ENCODE peak calls at places on chromosomes 3 and 15, in seven cellular contexts. L, M, V, C, Y, F and X are unnamed samples.

GRCh38 chr3:56985460-56986327 is 74.8 kb upstream of the SPATA12 start:
- DNase-seq in L (no peak), M (no peak), V (no peak), C (no peak), Y (no peak), F (no peak), X (no peak)

GRCh38 chr15:40823572-40824343 is 4.8 kb downstream of the PPP1R14D start:
- DNase-seq in L (no peak), M (no peak), V (no peak), C (peak), Y (peak), F (no peak), X (no peak)

GRCh38 chr15:56968821-56969220 is 50.4 kb downstream of the TCF12 start:
- DNase-seq in L (no peak), M (no peak), V (no peak), C (peak), Y (no peak), F (no peak), X (no peak)

GRCh38 chr3:177111541-177111949 is 85.7 kb downstream of the TBL1XR1 start:
- DNase-seq in L (no peak), M (no peak), V (no peak), C (no peak), Y (no peak), F (no peak), X (no peak)

GRCh38 chr3:141366285-141367037 is 1.8 kb upstream of the ZBTB38 start:
- DNase-seq in L (no peak), M (no peak), V (peak), C (no peak), Y (peak), F (no peak), X (no peak)

GRCh38 chr3:197305854-197306253 is 7.4 kb upstream of the DLG1 start:
- DNase-seq in L (no peak), M (no peak), V (peak), C (no peak), Y (peak), F (no peak), X (no peak)

GRCh38 chr15:76829939-76830338 is 75.2 kb downstream of the SCAPER start:
- DNase-seq in L (no peak), M (no peak), V (no peak), C (no peak), Y (no peak), F (no peak), X (no peak)

GRCh38 chr15:58185439-58185838 is 47.3 kb downstream of the AQP9 start:
- DNase-seq in L (no peak), M (no peak), V (no peak), C (no peak), Y (no peak), F (no peak), X (no peak)

GRCh38 chr3:143525408-143525807 is 322.9 kb downstream of the SLC9A9 start:
- DNase-seq in L (no peak), M (no peak), V (peak), C (no peak), Y (no peak), F (no peak), X (no peak)

GRCh38 chr3:167736264-167736787 is 805 bp downstream of the SERPINI1 start:
- DNase-seq in L (no peak), M (no peak), V (no peak), C (peak), Y (no peak), F (no peak), X (no peak)

GRCh38 chr15:62618432-62618831 is 424.1 kb upstream of the TPM1 start:
- DNase-seq in L (no peak), M (no peak), V (peak), C (no peak), Y (peak), F (no peak), X (no peak)

GRCh38 chr3:15633766-15634588 is 32.4 kb downstream of the BTD start:
- DNase-seq in L (no peak), M (no peak), V (no peak), C (no peak), Y (peak), F (no peak), X (no peak)

GRCh38 chr3:114892117-114892870 is 254.8 kb downstream of the ZBTB20 start:
- DNase-seq in L (peak), M (no peak), V (no peak), C (peak), Y (no peak), F (no peak), X (peak)

GRCh38 chr15:46034755-46035154 is 399.9 kb downstream of the SQOR start:
- DNase-seq in L (no peak), M (no peak), V (no peak), C (no peak), Y (no peak), F (no peak), X (no peak)

GRCh38 chr15:41878355-41878699 is 15.5 kb downstream of the SPTBN5 start:
- DNase-seq in L (no peak), M (no peak), V (no peak), C (no peak), Y (no peak), F (no peak), X (no peak)

GRCh38 chr3:126053513-126053912 is 30.4 kb downstream of the SLC41A3 start:
- DNase-seq in L (no peak), M (no peak), V (no peak), C (no peak), Y (peak), F (no peak), X (no peak)

GRCh38 chr3:55190296-55190695 is 262.4 kb upstream of the LRTM1 start:
- DNase-seq in L (no peak), M (no peak), V (no peak), C (no peak), Y (peak), F (no peak), X (no peak)